ENCODE peak calls at places on chromosomes 2 and 18, in ten cellular contexts. T, Z, N, F, C, P, A, I, X and U are unnamed samples.

GRCh38 chr2:191789791-191790190 is 57.1 kb downstream of the CAVIN2 start:
- DNase-seq in T (peak; percentile 71), Z (no peak), N (no peak), F (no peak), C (no peak), P (no peak), A (no peak), I (no peak), X (no peak), U (no peak)

GRCh38 chr2:10432315-10433181 is 15.6 kb downstream of the ODC1 start:
- DNase-seq in T (no peak), Z (no peak), N (peak; percentile 64), F (peak; percentile 85), C (no peak), P (peak; percentile 24), A (no peak), I (peak; percentile 75), X (no peak), U (no peak)

GRCh38 chr2:234670052-234670451 is 173.2 kb upstream of the ARL4C start:
- DNase-seq in T (peak; percentile 94), Z (no peak), N (no peak), F (no peak), C (no peak), P (no peak), A (no peak), I (no peak), X (no peak), U (no peak)

GRCh38 chr2:1613731-1614354 is 130.5 kb downstream of the PXDN start:
- DNase-seq in T (peak; percentile 45), Z (no peak), N (no peak), F (no peak), C (no peak), P (peak; percentile 6), A (peak; percentile 2), I (no peak), X (no peak), U (no peak)

GRCh38 chr2:200593905-200594304 is 8.1 kb downstream of the AOX1 start:
- DNase-seq in T (no peak), Z (no peak), N (no peak), F (no peak), C (no peak), P (no peak), A (no peak), I (no peak), X (no peak), U (no peak)

GRCh38 chr2:84969511-84970265 is 1.3 kb upstream of the KCMF1 start:
- DNase-seq in T (peak; percentile 31), Z (no peak), N (no peak), F (no peak), C (no peak), P (peak; percentile 8), A (no peak), I (no peak), X (no peak), U (no peak)

GRCh38 chr2:5977477-5977876 is 285.3 kb downstream of the SOX11 start:
- DNase-seq in T (no peak), Z (no peak), N (no peak), F (no peak), C (no peak), P (no peak), A (no peak), I (no peak), X (no peak), U (no peak)

GRCh38 chr2:172977330-172978052 is 98.2 kb upstream of the MAP3K20 start:
- DNase-seq in T (no peak), Z (no peak), N (no peak), F (no peak), C (no peak), P (no peak), A (no peak), I (no peak), X (no peak), U (no peak)

GRCh38 chr18:12606592-12607315 is 51.2 kb downstream of the SPIRE1 start:
- DNase-seq in T (peak; percentile 85), Z (no peak), N (no peak), F (no peak), C (no peak), P (no peak), A (no peak), I (no peak), X (no peak), U (no peak)

GRCh38 chr18:35389095-35389618 is 12.0 kb upstream of the ZNF396 start:
- DNase-seq in T (peak; percentile 68), Z (no peak), N (no peak), F (no peak), C (no peak), P (peak; percentile 30), A (no peak), I (no peak), X (no peak), U (no peak)

GRCh38 chr2:9627310-9627709 is 3.5 kb downstream of the YWHAQ start:
- DNase-seq in T (peak; percentile 46), Z (no peak), N (no peak), F (no peak), C (no peak), P (no peak), A (peak; percentile 42), I (no peak), X (no peak), U (no peak)

GRCh38 chr2:221817052-221817451 is 244.9 kb upstream of the EPHA4 start:
- DNase-seq in T (no peak), Z (no peak), N (no peak), F (no peak), C (no peak), P (no peak), A (no peak), I (no peak), X (no peak), U (no peak)

GRCh38 chr18:26685438-26686173 is 137.3 kb upstream of the KCTD1 start:
- DNase-seq in T (no peak), Z (no peak), N (no peak), F (no peak), C (no peak), P (no peak), A (no peak), I (no peak), X (no peak), U (no peak)

GRCh38 chr18:72207280-72207679 is 336.9 kb downstream of the CBLN2 start:
- DNase-seq in T (no peak), Z (no peak), N (no peak), F (no peak), C (no peak), P (peak; percentile 7), A (no peak), I (no peak), X (no peak), U (no peak)

GRCh38 chr2:199261936-199262335 is 195.8 kb downstream of the SATB2 start:
- DNase-seq in T (no peak), Z (no peak), N (no peak), F (no peak), C (no peak), P (no peak), A (no peak), I (no peak), X (no peak), U (no peak)

GRCh38 chr2:223768179-223768578 is 69.2 kb downstream of the AP1S3 start:
- DNase-seq in T (no peak), Z (no peak), N (no peak), F (no peak), C (no peak), P (no peak), A (no peak), I (no peak), X (no peak), U (no peak)

DNA sequence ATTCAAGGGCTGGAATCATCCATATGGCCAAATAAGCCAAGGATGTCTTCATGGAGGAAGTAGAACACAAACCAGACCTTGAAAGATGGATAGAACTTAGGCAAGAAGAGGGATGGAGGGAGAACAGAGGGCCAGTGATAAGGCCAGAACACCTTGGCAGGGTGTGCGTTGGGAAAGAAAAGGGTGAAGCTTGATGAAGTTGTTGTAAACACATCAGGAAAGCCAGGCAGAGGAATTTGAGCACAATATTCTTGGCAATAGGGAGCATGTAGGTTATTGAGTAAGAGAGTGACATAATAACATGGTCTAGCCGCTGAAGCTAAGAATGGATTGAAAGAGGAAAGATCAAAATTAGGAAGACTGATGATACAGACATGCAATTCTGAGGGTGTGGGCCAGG is 40.9 kb downstream of the SLC14A2 start:
- DNase-seq in T (no peak), Z (no peak), N (no peak), F (no peak), C (no peak), P (no peak), A (no peak), I (no peak), X (no peak), U (no peak)
- H3K4me3 ChIP-seq in T (no peak overlapping the region), Z (no peak overlapping the region), N (no peak overlapping the region), F (no peak overlapping the region), C (no peak overlapping the region), P (no peak overlapping the region), A (no peak overlapping the region), I (no peak overlapping the region), X (no peak overlapping the region), U (no peak overlapping the region)

DNA sequence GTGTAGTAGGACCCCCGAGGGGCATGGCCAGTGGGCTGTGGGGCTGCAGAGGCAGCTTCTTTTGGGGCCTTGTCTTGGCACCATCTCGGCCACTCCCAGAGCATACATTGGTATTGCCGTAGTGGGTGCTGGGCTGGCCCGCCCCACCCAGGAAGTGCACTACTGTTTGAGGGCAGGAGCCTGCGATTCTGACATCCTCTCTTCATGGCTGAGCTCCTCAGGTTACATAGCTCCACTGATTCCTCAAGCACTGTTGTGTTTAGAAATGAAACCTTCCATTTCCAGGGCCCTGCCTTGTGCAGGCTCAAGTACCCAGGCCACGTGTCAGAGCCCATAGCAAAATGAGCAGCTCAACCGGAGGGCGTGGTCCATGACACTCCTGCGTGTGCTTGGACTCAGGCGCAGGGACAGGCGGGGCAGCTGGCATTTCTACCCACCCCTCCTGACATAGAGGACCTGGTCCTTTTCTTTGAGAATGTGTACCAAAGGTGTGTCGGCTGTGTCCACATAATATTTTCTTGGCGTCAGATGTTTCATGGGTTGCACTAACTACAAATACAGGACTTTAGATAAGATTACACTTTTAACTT is 67.9 kb downstream of the DGKD start:
- DNase-seq in T (no peak), Z (no peak), N (peak; percentile 93), F (peak; percentile 93), C (no peak), P (peak; percentile 98), A (peak; percentile 38), I (peak; percentile 90), X (no peak), U (no peak)
- TF ChIP-seq POLR2A in T (no peak), Z (no peak), N (no peak), F (no peak), C (no peak), P (no peak), A (no peak), I (peak; percentile 14), X (no peak), U (no peak)

DNA sequence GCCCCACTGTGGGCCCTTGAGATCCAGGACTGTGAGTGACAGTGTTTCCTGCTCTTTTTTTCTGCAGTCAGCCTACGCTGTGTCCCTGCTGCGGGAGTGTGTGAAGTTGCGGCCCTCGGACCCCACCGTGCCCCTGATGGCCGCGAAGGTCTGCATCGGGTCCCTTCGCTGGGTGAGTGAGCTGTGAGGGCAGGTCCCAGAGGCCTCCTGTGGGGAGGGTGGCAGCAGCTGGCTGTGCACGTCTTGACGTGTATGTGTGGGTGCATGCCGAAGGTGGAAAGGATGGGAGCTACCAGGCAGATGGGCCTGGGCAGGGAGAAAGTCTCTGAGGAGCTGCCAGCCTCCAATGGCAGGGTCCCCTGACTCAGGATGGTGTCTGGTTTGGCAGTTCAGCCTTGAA is 95.7 kb upstream of the MCFD2 start:
- DNase-seq in T (no peak), Z (no peak), N (no peak), F (no peak), C (no peak), P (no peak), A (no peak), I (no peak), X (no peak), U (no peak)
- H3K36me3 ChIP-seq in T (peaks cover 42% of the 10 kb centered on the region), Z (peaks cover 6% of the 10 kb centered on the region), N (peaks cover 45% of the 10 kb centered on the region), F (peaks cover 100% of the 10 kb centered on the region), C (no peaks in the 10 kb centered on the region), P (peaks cover 15% of the 10 kb centered on the region), A (peaks cover 17% of the 10 kb centered on the region), I (peaks cover 10% of the 10 kb centered on the region), X (peaks cover 31% of the 10 kb centered on the region), U (peaks cover 97% of the 10 kb centered on the region)

GRCh38 chr2:46335966-46336436 is 38.8 kb downstream of the EPAS1 start:
- DNase-seq in T (no peak), Z (no peak), N (peak; percentile 52), F (no peak), C (no peak), P (no peak), A (no peak), I (peak; percentile 63), X (no peak), U (no peak)
- H3K4me3 ChIP-seq in T (no peak overlapping the region), Z (peak overlapping the region; percentile 57), N (peak overlapping the region; percentile 30), F (no peak overlapping the region), C (peak overlapping the region; percentile 14), P (no peak overlapping the region), A (no peak overlapping the region), I (peak overlapping the region; percentile 31), X (no peak overlapping the region), U (no peak overlapping the region)